ENCODE peak calls at places on chromosomes 16 and 17, in four cellular contexts. T, B, W and M are unnamed samples.

GRCh38 chr17:79707931-79708891 is 22.5 kb upstream of the ENPP7 start:
- DNase-seq in T (peak; percentile 66), B (peak; percentile 34), W (peak; percentile 56), M (peak; percentile 75)

GRCh38 chr16:87634411-87634810 is 32.1 kb downstream of the JPH3 start:
- DNase-seq in T (no peak), B (no peak), W (no peak), M (no peak)

GRCh38 chr17:3974138-3974687 is 10.0 kb upstream of the ATP2A3 start:
- DNase-seq in T (no peak), B (no peak), W (no peak), M (no peak)

GRCh38 chr16:10386517-10387377 is 886 bp downstream of the ATF7IP2 start:
- DNase-seq in T (peak; percentile 29), B (no peak), W (no peak), M (no peak)

GRCh38 chr16:88086571-88087516 is 135.6 kb downstream of the BANP start:
- DNase-seq in T (no peak), B (no peak), W (no peak), M (no peak)

GRCh38 chr16:66603537-66604375 is 748 bp upstream of the CMTM3 start:
- DNase-seq in T (peak; percentile 87), B (no peak), W (peak; percentile 37), M (peak; percentile 81)

GRCh38 chr16:31427441-31428276 is 501 bp downstream of the COX6A2 start:
- DNase-seq in T (no peak), B (no peak), W (peak; percentile 60), M (peak; percentile 79)

GRCh38 chr16:70689035-70689969 is 3.4 kb upstream of the MTSS2 start:
- DNase-seq in T (no peak), B (no peak), W (peak; percentile 86), M (no peak)

GRCh38 chr16:23225634-23226033 is 43.1 kb downstream of the SCNN1G start:
- DNase-seq in T (no peak), B (no peak), W (no peak), M (no peak)

DNA sequence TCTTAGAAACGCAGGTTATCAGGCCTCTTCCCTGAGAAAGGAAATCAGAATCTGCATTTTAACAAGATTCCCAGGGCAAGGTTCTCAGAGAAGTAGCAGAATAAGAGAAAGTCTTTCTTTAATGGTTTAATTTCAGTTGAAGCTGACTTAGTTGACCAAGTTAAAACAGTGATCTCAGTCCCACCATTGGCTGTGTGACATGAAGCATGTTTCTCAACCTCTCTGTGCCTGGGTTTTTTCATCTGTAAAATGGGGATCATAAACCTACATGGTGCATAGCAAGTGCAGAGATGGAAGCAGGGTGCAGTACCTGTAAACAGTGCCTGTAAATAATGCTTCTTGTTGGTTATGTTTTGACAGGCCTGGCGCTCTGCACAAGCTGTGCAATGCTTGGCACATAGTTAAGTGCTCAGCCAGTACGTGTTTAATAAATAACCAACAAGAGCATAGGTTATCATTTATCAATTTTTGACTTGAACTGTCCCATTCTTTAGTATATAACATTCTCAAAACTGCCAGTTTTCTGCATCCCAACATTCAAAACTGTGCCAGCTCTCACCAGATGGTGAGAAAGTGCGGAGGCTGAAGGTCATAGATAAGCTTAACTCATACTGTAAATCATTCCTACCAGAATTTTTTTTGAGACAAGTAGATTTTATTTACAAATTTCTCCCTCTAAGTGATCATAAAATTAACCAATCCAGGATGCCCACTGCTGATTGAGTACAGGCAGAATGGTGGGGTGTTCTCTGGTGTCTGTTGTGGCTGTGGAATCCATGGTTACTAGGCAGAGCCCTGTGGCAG is 6.9 kb downstream of the C17orf67 start:
- DNase-seq in T (no peak), B (no peak), W (no peak), M (no peak)
- H3K4me1 ChIP-seq in T (peaks cover 11% of the 10 kb centered on the region), B (no peaks in the 10 kb centered on the region), W (no peaks in the 10 kb centered on the region), M (no peaks in the 10 kb centered on the region)

GRCh38 chr16:67936124-67936875 is at the start of gene PSMB10:
- DNase-seq in T (no peak), B (no peak), W (peak; percentile 41), M (peak; percentile 73)
- TF ChIP-seq POLR2A in T (no peak), B (no peak), W (no peak), M (no peak)

DNA sequence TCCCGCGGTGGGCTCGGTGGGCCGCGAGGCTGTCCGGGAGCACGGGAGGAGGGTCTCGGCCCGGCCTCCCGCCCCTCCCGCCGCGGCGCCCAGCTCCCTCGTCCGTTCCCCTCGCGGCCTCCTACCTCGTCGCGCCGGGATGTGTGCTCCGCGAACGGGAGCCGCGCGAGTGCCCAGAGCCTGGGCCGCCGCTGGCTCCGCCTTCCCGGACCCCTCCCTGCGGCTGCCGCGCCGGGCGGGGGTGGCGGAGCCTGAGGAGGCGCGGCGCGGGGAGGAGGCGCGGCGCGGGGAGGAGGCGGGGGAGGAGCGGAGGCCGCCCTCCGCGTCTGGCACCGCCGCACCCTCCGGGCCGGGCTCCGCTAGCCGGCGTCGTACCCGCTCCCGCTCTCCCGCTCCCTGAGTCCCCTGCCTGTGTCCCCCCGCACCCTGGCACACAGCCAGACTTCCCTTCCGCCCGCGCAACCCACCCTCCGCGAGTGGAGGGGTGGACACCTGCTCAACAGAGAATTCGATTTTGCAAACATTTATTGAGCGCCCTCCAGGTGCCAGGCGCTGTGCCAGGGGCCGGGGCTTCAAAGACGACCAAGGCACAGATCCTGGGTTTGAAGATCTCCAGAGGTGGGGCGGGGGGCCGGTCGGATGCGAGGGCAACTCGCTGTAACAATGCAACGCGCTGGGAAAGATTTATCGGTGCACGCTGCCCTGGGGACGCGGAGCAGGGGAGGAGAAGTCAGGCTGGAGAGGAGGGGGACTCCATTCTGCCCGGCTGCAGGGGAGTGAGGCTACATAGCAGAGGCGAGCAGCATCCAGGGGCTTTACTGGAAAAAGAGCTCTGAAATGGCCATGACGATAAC is at the start of gene MPP3:
- DNase-seq in T (peak; percentile 78), B (no peak), W (peak; percentile 78), M (peak; percentile 64)
- H3K4me3 ChIP-seq in T (peak within 1 kb of the TSS; percentile 80), B (peak within 1 kb of the TSS; percentile 56), W (peak within 1 kb of the TSS; percentile 81), M (peak within 1 kb of the TSS; percentile 80)

DNA sequence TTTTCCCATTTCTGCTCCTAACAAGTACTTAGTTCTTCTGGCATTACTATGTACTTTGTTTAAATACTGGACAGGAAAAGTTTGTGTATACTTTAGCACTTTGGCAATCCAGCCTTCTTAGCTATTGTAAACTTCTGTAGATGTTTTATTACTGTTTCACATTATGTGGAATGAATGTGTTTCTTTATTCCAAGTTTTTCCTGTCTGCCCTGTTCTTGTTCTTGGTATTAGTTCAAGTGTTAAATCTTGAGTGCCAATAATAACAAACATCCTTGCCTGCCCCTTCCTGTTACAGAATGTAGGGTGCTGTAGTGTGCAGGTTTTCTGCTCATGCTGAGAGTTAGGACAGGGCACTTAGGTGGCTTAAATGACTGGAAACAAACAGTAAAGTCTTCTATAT is 7.3 kb upstream of the CAPNS2 start:
- DNase-seq in T (no peak), B (no peak), W (no peak), M (no peak)
- H3K4me1 ChIP-seq in T (no peaks in the 10 kb centered on the region), B (no peaks in the 10 kb centered on the region), W (no peaks in the 10 kb centered on the region), M (peaks cover 9% of the 10 kb centered on the region)

GRCh38 chr17:40069751-40070643 is 7.2 kb downstream of the THRA start:
- DNase-seq in T (peak; percentile 78), B (no peak), W (peak; percentile 78), M (peak; percentile 53)
- TF ChIP-seq POLR2A in T (no peak), B (no peak), W (no peak), M (no peak)

GRCh38 chr17:41500131-41500911 is 5.1 kb downstream of the KRT13 start:
- DNase-seq in T (peak; percentile 50), B (peak; percentile 77), W (no peak), M (no peak)
- H3K4me3 ChIP-seq in T (no peak overlapping the region), B (peak overlapping the region; percentile 24), W (no peak overlapping the region), M (no peak overlapping the region)

DNA sequence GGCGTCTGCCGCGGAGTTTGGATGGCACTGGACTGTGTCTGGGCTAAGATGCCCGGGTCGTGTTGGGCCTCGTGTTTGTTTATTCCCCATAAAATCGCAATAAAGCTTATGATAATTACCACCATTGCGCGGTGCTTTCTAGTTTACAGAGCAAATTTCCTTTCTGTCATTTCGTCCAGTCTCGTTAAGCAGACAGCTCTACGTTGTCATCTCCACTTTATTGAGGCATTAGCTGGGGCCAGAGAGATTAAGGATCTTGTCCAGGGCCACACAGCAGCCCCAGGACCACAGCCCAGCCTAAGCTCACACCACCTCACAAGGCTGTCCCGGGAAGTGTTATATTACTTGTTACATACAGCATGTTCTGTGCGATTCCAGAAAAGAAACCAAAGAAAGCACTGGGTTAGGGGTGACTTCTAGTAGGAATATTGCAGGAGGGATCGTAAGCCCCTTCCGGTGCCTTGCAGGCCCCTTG is 6.4 kb downstream of the NOS2 start:
- DNase-seq in T (no peak), B (no peak), W (no peak), M (no peak)
- H3K4me1 ChIP-seq in T (peaks cover 10% of the 10 kb centered on the region), B (peaks cover 13% of the 10 kb centered on the region), W (peaks cover 16% of the 10 kb centered on the region), M (peaks cover 11% of the 10 kb centered on the region)